ENCODE peak calls at places on chromosome 6, in four cellular contexts. G, D, P and N are unnamed samples.

GRCh38 chr6:48994811-48995210 is 468.2 kb downstream of the MMUT start:
- DNase-seq in D (no peak), P (no peak), G (no peak), N (no peak)

GRCh38 chr6:138664740-138665139 is 108.8 kb upstream of the CCDC28A start:
- DNase-seq in P (no peak), D (no peak), G (no peak), N (no peak)

GRCh38 chr6:105510746-105511145 is 107.9 kb upstream of the PREP start:
- DNase-seq in G (peak), P (no peak), D (peak), N (no peak)

GRCh38 chr6:159654483-159655098 is 38.5 kb downstream of the SOD2 start:
- DNase-seq in G (peak), P (no peak), D (peak), N (peak)

GRCh38 chr6:170208651-170209353 is 82.1 kb downstream of the DLL1 start:
- DNase-seq in D (no peak), G (no peak), P (peak), N (peak)

GRCh38 chr6:156980948-156981347 is 203.8 kb downstream of the ARID1B start:
- DNase-seq in D (no peak), P (no peak), G (no peak), N (no peak)

GRCh38 chr6:161168281-161168891 is 105.5 kb downstream of the AGPAT4 start:
- DNase-seq in D (peak), G (peak), P (no peak), N (no peak)

GRCh38 chr6:72651967-72652956 is 30.4 kb downstream of the KCNQ5 start:
- DNase-seq in D (no peak), P (no peak), G (no peak), N (no peak)

GRCh38 chr6:152089992-152090391 is 282.5 kb downstream of the ESR1 start:
- DNase-seq in G (no peak), P (no peak), D (peak), N (no peak)

GRCh38 chr6:79627422-79627821 is 3.7 kb upstream of the SH3BGRL2 start:
- DNase-seq in P (no peak), D (no peak), G (no peak), N (peak)

GRCh38 chr6:99412065-99412464 is 13.0 kb downstream of the PNISR start:
- DNase-seq in D (no peak), G (no peak), P (no peak), N (no peak)

GRCh38 chr6:41064841-41065240 is 7.3 kb downstream of the OARD1 start:
- DNase-seq in G (no peak), P (no peak), D (no peak), N (no peak)

GRCh38 chr6:106309766-106310373 is 15.7 kb downstream of the ATG5 start:
- DNase-seq in P (no peak), D (peak), G (peak), N (no peak)

GRCh38 chr6:78810146-78810545 is 57.2 kb upstream of the IRAK1BP1 start:
- DNase-seq in P (peak), D (peak), G (peak), N (peak)

GRCh38 chr6:12594541-12594893 is 122.0 kb upstream of the PHACTR1 start:
- DNase-seq in D (no peak), G (no peak), P (no peak), N (no peak)

GRCh38 chr6:46501136-46502089 is 10.2 kb upstream of the RCAN2 start:
- DNase-seq in P (no peak), D (no peak), G (peak), N (no peak)

GRCh38 chr6:56021943-56022342 is 146.6 kb upstream of the BMP5 start:
- DNase-seq in D (no peak), P (no peak), G (no peak), N (no peak)

GRCh38 chr6:53623497-53623896 is 42.1 kb downstream of the KLHL31 start:
- DNase-seq in G (peak), D (peak), P (no peak), N (no peak)

GRCh38 chr6:165628955-165629354 is 34.1 kb downstream of the PDE10A start:
- DNase-seq in D (no peak), G (no peak), P (no peak), N (no peak)

GRCh38 chr6:4788953-4789584 is 12.9 kb downstream of the CDYL start:
- DNase-seq in D (no peak), G (no peak), P (no peak), N (peak)

GRCh38 chr6:34908194-34908593 is 19.1 kb downstream of the ANKS1A start:
- DNase-seq in P (no peak), G (no peak), D (no peak), N (no peak)

DNA sequence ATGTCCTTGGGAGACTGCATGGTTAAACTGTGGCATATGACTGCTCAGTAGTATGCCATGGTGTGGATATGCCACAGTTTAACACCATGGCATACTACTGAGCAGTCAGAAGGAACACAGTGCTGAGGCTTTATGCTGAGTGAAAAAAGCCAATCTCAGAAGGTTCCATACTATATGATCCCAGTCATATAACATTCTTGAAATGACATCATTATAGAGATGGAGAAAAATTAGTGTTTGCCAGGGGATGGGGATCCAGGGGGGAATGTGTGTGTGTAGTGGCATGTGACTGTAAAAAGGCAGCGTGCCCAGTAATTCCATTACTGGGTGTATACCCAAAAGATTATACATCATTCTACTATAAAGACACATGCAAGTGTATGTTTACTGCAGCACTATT is 85.8 kb downstream of the FOXF2 start:
- DNase-seq in G (no peak), P (no peak), D (no peak), N (no peak)
- TF ChIP-seq CTCF in G (no peak), P (no peak), D (no peak), N (no peak)

GRCh38 chr6:124795879-124796838 is 166.1 kb upstream of the RNF217 start:
- DNase-seq in P (peak), D (peak), G (no peak), N (no peak)
- TF ChIP-seq CTCF in P (peak), D (peak), G (no peak), N (no peak)

GRCh38 chr6:38188677-38189335 is 369.3 kb downstream of the ZFAND3 start:
- DNase-seq in G (no peak), D (no peak), P (no peak), N (no peak)
- TF ChIP-seq CTCF in G (no peak), D (no peak), P (no peak), N (no peak)

GRCh38 chr6:89987140-89987539 is 92.9 kb downstream of the GJA10 start:
- DNase-seq in D (no peak), P (no peak), G (no peak), N (no peak)

GRCh38 chr6:89985744-89986493 is 91.7 kb downstream of the GJA10 start:
- DNase-seq in D (peak), P (no peak), G (peak), N (no peak)

GRCh38 chr6:89987830-89988229 is 93.6 kb downstream of the GJA10 start:
- DNase-seq in D (no peak), G (no peak), P (no peak), N (no peak)

GRCh38 chr6:89986650-89987074 is 92.4 kb downstream of the GJA10 start:
- DNase-seq in P (no peak), D (peak), G (peak), N (no peak)

GRCh38 chr6:89984926-89985743 is 90.9 kb downstream of the GJA10 start:
- DNase-seq in P (no peak), D (peak), G (no peak), N (peak)
- TF ChIP-seq CTCF in P (no peak), D (no peak), G (no peak), N (no peak)

GRCh38 chr6:133837801-133838349 is 51.0 kb upstream of the TCF21 start:
- DNase-seq in G (no peak), D (peak), P (peak), N (peak)
- TF ChIP-seq CTCF in G (peak), D (peak), P (peak), N (peak)

DNA sequence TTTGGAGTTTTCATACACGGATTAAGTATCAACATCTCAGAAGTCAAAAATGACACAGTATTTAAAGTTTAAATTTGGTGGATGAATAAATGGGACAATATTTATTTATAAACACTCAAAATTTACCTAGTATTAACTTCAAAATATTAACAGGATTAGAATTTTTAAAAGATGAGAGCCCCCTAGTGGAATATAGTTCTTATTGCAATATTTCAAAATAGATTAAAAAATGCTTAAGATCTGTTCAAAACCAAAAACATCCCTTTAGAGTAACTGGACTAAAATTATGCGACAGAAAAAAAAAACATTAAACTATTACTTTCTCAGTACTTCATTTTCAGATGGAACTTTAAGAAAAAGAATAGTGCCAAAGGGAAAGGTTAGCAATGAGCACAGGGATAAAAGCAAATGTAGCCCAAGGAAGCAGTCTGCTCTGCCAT is 56.6 kb downstream of the SNX14 start:
- DNase-seq in G (no peak), D (peak), P (no peak), N (peak)
- TF ChIP-seq CTCF in G (no peak), D (peak), P (peak), N (no peak)

DNA sequence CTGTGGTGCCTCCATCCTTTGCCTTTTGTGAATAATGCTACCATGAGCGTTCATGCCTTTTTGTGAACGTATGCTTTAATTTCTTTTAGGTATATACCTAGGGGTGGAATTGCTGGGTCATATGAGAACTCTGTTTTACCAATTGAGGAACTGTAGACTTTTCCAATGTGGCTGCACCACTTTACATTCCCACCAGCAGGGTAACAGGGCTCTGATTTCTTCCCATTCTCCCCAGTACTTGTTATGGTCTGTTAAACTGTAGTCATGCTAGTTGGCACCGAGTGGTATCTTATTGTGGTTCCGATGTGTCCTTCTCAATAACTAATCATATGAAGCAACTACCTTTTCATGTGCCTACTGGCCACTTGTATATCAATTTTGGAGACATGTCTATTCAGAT is 312.1 kb downstream of the GMDS start:
- DNase-seq in D (no peak), P (no peak), G (no peak), N (no peak)
- TF ChIP-seq CTCF in D (no peak), P (no peak), G (no peak), N (no peak)

GRCh38 chr6:108168501-108168979 is 2.7 kb downstream of the NR2E1 start:
- DNase-seq in P (peak), G (no peak), D (peak), N (peak)
- TF ChIP-seq CTCF in P (no peak), G (peak), D (peak), N (peak)